ENCODE peak calls at places on chromosomes 16 and 17, in four cellular contexts. F is fibroblast of the aortic adventitia, S is GM19239, E is GM13977. V is an unnamed sample.

GRCh38 chr17:64536913-64537312 is 30.1 kb downstream of the CEP95 start:
- DNase-seq in F (no peak), S (no peak), E (no peak), V (no peak)

GRCh38 chr16:3954411-3954921 is 74.0 kb upstream of the CREBBP start:
- DNase-seq in F (peak), S (no peak), E (no peak), V (no peak)

GRCh38 chr17:77741109-77741508 is 217.4 kb upstream of the TNRC6C start:
- DNase-seq in F (no peak), S (no peak), E (no peak), V (no peak)

GRCh38 chr16:1745900-1746692 is 25.2 kb downstream of the NME3 start:
- DNase-seq in F (no peak), S (no peak), E (no peak), V (no peak)

GRCh38 chr17:44108440-44109311 is 14.8 kb downstream of the HDAC5 start:
- DNase-seq in F (peak), S (no peak), E (no peak), V (no peak)

GRCh38 chr16:69119536-69119935 is 12.9 kb downstream of the CHTF8 start:
- DNase-seq in F (no peak), S (no peak), E (no peak), V (no peak)

GRCh38 chr17:50171371-50172071 is 5.7 kb downstream of the SGCA start:
- DNase-seq in F (no peak), S (no peak), E (no peak), V (no peak)

GRCh38 chr16:2926660-2927646 is 15.2 kb downstream of the FLYWCH1 start:
- DNase-seq in F (peak), S (peak), E (peak), V (peak)

GRCh38 chr17:57016066-57016763 is 38.3 kb downstream of the SCPEP1 start:
- DNase-seq in F (no peak), S (no peak), E (no peak), V (no peak)

GRCh38 chr16:14364386-14365199 is 265.5 kb downstream of the PARN start:
- DNase-seq in F (peak), S (no peak), E (no peak), V (no peak)

GRCh38 chr17:80892900-80893603 is 98.6 kb upstream of the CHMP6 start:
- DNase-seq in F (peak), S (no peak), E (no peak), V (peak)

V was measured in DMS 273 treated with DMSO at 0.1 percent for 48 hours.